ENCODE peak calls at places on chromosomes 2 and 18, in eight cellular contexts. V is NCI-H2081; T is HFF-Myc; U is spleen; E is activated CD4-positive, alpha-beta T cell treated with anti-CD3 and anti-CD28 coated beads for 4 hours; B is NCI-H1105 treated with DMSO at 0.1 percent for 48 hours; I is activated CD8-positive, alpha-beta memory T cell treated with anti-CD3 and anti-CD28 coated beads, Interleukin-2, amount 50 U/mL, for 4 hours; W is GM23248. X is an unnamed sample.

GRCh38 chr2:7792031-7792651 is 874.9 kb downstream of the RNF144A start:
- DNase-seq in V (peak), T (no peak), U (no peak), E (no peak), B (peak), I (no peak), W (no peak), X (peak)

GRCh38 chr2:148994341-148994740 is 44.2 kb upstream of the LYPD6B start:
- DNase-seq in V (peak), T (no peak), U (no peak), E (no peak), B (peak), I (no peak), W (no peak), X (no peak)

GRCh38 chr2:191065785-191066184 is 51.8 kb upstream of the STAT1 start:
- DNase-seq in V (no peak), T (no peak), U (no peak), E (no peak), B (no peak), I (no peak), W (peak), X (no peak)

GRCh38 chr2:96423866-96424265 is 81.3 kb downstream of the NEURL3 start:
- DNase-seq in V (no peak), T (no peak), U (no peak), E (no peak), B (no peak), I (no peak), W (peak), X (no peak)

GRCh38 chr2:228065686-228066085 is 115.8 kb downstream of the SPHKAP start:
- DNase-seq in V (no peak), T (no peak), U (no peak), E (no peak), B (no peak), I (no peak), W (peak), X (no peak)

GRCh38 chr18:9475643-9476580 is 599 bp downstream of the RALBP1 start:
- DNase-seq in V (peak), T (no peak), U (no peak), E (peak), B (no peak), I (peak), W (peak), X (no peak)

GRCh38 chr2:231642631-231643493 is 50.2 kb downstream of the TEX44 start:
- DNase-seq in V (no peak), T (peak), U (peak), E (peak), B (no peak), I (peak), W (peak), X (no peak)

GRCh38 chr2:109130726-109130995 is 1.7 kb downstream of the SH3RF3 start:
- DNase-seq in V (no peak), T (no peak), U (no peak), E (no peak), B (no peak), I (no peak), W (peak), X (no peak)

GRCh38 chr2:215391531-215391930 is 44.3 kb downstream of the FN1 start:
- DNase-seq in V (no peak), T (no peak), U (no peak), E (no peak), B (no peak), I (no peak), W (no peak), X (no peak)

GRCh38 chr2:229798446-229799147 is 84.2 kb upstream of the DNER start:
- DNase-seq in V (no peak), T (no peak), U (no peak), E (no peak), B (no peak), I (no peak), W (no peak), X (peak)

GRCh38 chr2:74092236-74092635 is 55.5 kb downstream of the BOLA3 start:
- DNase-seq in V (no peak), T (no peak), U (no peak), E (no peak), B (no peak), I (no peak), W (no peak), X (no peak)

GRCh38 chr2:85792783-85793441 is 39.1 kb downstream of the ATOH8 start:
- DNase-seq in V (no peak), T (peak), U (peak), E (no peak), B (no peak), I (no peak), W (peak), X (no peak)

X was measured in brain pericyte.